ENCODE peak calls at places on chromosomes 6 and 20, in nine cellular contexts. Z, C, E, W, N, V, X, L and S are unnamed samples.
A peak's percentile ranks its signal among the peaks of the same experiment; 100 is the strongest.

GRCh38 chr20:48767269-48767960 is 60.4 kb downstream of the PREX1 start:
- DNase-seq in Z (no peak), C (no peak), E (no peak), W (no peak), N (no peak), V (no peak), X (no peak), L (no peak), S (no peak)

GRCh38 chr6:2857580-2858337 is 16.1 kb upstream of the SERPINB1 start:
- DNase-seq in Z (peak; percentile 74), C (peak; percentile 75), E (no peak), W (no peak), N (peak; percentile 54), V (no peak), X (peak; percentile 95), L (no peak), S (peak; percentile 83)

GRCh38 chr6:16473184-16473907 is 235.0 kb downstream of the GMPR start:
- DNase-seq in Z (no peak), C (no peak), E (no peak), W (no peak), N (no peak), V (no peak), X (no peak), L (no peak), S (no peak)

GRCh38 chr20:34907616-34908469 is 31.4 kb downstream of the ACSS2 start:
- DNase-seq in Z (no peak), C (no peak), E (no peak), W (peak; percentile 80), N (peak; percentile 53), V (no peak), X (peak; percentile 21), L (no peak), S (peak; percentile 63)

GRCh38 chr20:21982559-21982958 is 277.1 kb downstream of the PAX1 start:
- DNase-seq in Z (no peak), C (no peak), E (no peak), W (no peak), N (no peak), V (no peak), X (no peak), L (no peak), S (no peak)

GRCh38 chr20:46786566-46786965 is 77.1 kb downstream of the SLC2A10 start:
- DNase-seq in Z (no peak), C (no peak), E (no peak), W (no peak), N (no peak), V (no peak), X (no peak), L (no peak), S (no peak)

GRCh38 chr20:10863337-10864060 is 189.7 kb upstream of the JAG1 start:
- DNase-seq in Z (no peak), C (no peak), E (no peak), W (no peak), N (peak; percentile 27), V (no peak), X (no peak), L (no peak), S (no peak)

GRCh38 chr20:61353261-61353995 is 101.4 kb downstream of the CDH4 start:
- DNase-seq in Z (no peak), C (no peak), E (no peak), W (no peak), N (no peak), V (no peak), X (no peak), L (no peak), S (no peak)

GRCh38 chr20:56359212-56360132 is 698 bp downstream of the FAM210B start:
- DNase-seq in Z (no peak), C (peak; percentile 34), E (peak; percentile 54), W (peak; percentile 79), N (peak; percentile 46), V (peak; percentile 59), X (peak; percentile 50), L (peak; percentile 50), S (peak; percentile 48)

GRCh38 chr6:124901105-124901504 is 61.1 kb upstream of the RNF217 start:
- DNase-seq in Z (no peak), C (no peak), E (no peak), W (no peak), N (no peak), V (no peak), X (no peak), L (no peak), S (no peak)

GRCh38 chr20:53869466-53870258 is 200.7 kb downstream of the BCAS1 start:
- DNase-seq in Z (no peak), C (peak; percentile 52), E (peak; percentile 44), W (no peak), N (no peak), V (peak; percentile 97), X (peak; percentile 83), L (peak; percentile 43), S (peak; percentile 83)

GRCh38 chr20:18007534-18008292 is 38.9 kb downstream of the MGME1 start:
- DNase-seq in Z (no peak), C (no peak), E (no peak), W (no peak), N (peak; percentile 31), V (no peak), X (no peak), L (no peak), S (no peak)

GRCh38 chr6:20840675-20841074 is 306.4 kb downstream of the CDKAL1 start:
- DNase-seq in Z (no peak), C (no peak), E (no peak), W (no peak), N (no peak), V (no peak), X (no peak), L (no peak), S (no peak)

GRCh38 chr6:167441653-167442644 is 117.1 kb downstream of the TTLL2 start:
- DNase-seq in Z (no peak), C (no peak), E (peak; percentile 26), W (no peak), N (no peak), V (no peak), X (no peak), L (no peak), S (no peak)

GRCh38 chr6:45369870-45370269 is 7.9 kb downstream of the SUPT3H start:
- DNase-seq in Z (no peak), C (no peak), E (no peak), W (no peak), N (no peak), V (no peak), X (peak; percentile 91), L (no peak), S (no peak)

GRCh38 chr6:161228911-161229591 is 44.8 kb downstream of the AGPAT4 start:
- DNase-seq in Z (no peak), C (peak; percentile 31), E (no peak), W (no peak), N (no peak), V (no peak), X (peak; percentile 65), L (no peak), S (no peak)

GRCh38 chr6:31172973-31173384 is 2.5 kb upstream of the POU5F1 start:
- DNase-seq in Z (no peak), C (no peak), E (no peak), W (no peak), N (no peak), V (no peak), X (no peak), L (no peak), S (no peak)

GRCh38 chr6:14333556-14334305 is 216.2 kb downstream of the CD83 start:
- DNase-seq in Z (no peak), C (no peak), E (no peak), W (no peak), N (no peak), V (no peak), X (no peak), L (no peak), S (no peak)